ENCODE peak calls at places on chromosomes 6 and 20, in five cellular contexts. E is endothelial cell of umbilical vein, C is transverse colon, U is stomach, L is HL-60. N is an unnamed sample.

GRCh38 chr6:3194535-3195376 is 32.7 kb downstream of the TUBB2B start:
- DNase-seq in E (peak), C (no peak), U (no peak), L (no peak), N (no peak)

GRCh38 chr6:14706378-14706929 is 539.4 kb upstream of the JARID2 start:
- DNase-seq in E (no peak), C (peak), U (no peak), L (no peak), N (no peak)

GRCh38 chr20:856361-856775 is 22.9 kb downstream of the FAM110A start:
- DNase-seq in E (no peak), C (no peak), U (no peak), L (no peak), N (no peak)

GRCh38 chr6:44221961-44222335 is 1.4 kb upstream of the SLC29A1 start:
- DNase-seq in E (no peak), C (no peak), U (no peak), L (no peak), N (no peak)

GRCh38 chr6:89385156-89385667 is 26.9 kb downstream of the RRAGD start:
- DNase-seq in E (peak), C (no peak), U (no peak), L (no peak), N (no peak)

GRCh38 chr6:127914240-127914639 is 13.4 kb upstream of the THEMIS start:
- DNase-seq in E (no peak), C (no peak), U (no peak), L (no peak), N (no peak)

GRCh38 chr20:62876826-62877728 is 15.5 kb upstream of the TCFL5 start:
- DNase-seq in E (peak), C (peak), U (no peak), L (no peak), N (no peak)

GRCh38 chr6:134502614-134503541 is 185.0 kb upstream of the SGK1 start:
- DNase-seq in E (no peak), C (peak), U (peak), L (no peak), N (no peak)

GRCh38 chr20:44011251-44011940 is 96.7 kb downstream of the TOX2 start:
- DNase-seq in E (no peak), C (no peak), U (no peak), L (no peak), N (no peak)

GRCh38 chr6:135209803-135210202 is 28.7 kb downstream of the MYB start:
- DNase-seq in E (no peak), C (no peak), U (no peak), L (no peak), N (no peak)

GRCh38 chr20:50260480-50261221 is 70.0 kb downstream of the CEBPB start:
- DNase-seq in E (no peak), C (no peak), U (no peak), L (peak), N (no peak)

GRCh38 chr6:9405369-9405768 is 970.0 kb upstream of the SLC35B3 start:
- DNase-seq in E (no peak), C (no peak), U (no peak), L (no peak), N (no peak)

GRCh38 chr6:105282801-105283585 is 103.2 kb upstream of the POPDC3 start:
- DNase-seq in E (no peak), C (no peak), U (no peak), L (no peak), N (no peak)

GRCh38 chr6:84220809-84221409 is 6.5 kb downstream of the CEP162 start:
- DNase-seq in E (peak), C (no peak), U (no peak), L (no peak), N (no peak)

GRCh38 chr6:117546674-117547073 is 55.6 kb downstream of the GOPC start:
- DNase-seq in E (no peak), C (no peak), U (no peak), L (no peak), N (no peak)

GRCh38 chr6:134168580-134169223 is 116.3 kb upstream of the SLC2A12 start:
- DNase-seq in E (no peak), C (no peak), U (no peak), L (no peak), N (no peak)

GRCh38 chr20:4260102-4260501 is 244.7 kb upstream of the RNF24 start:
- DNase-seq in E (peak), C (no peak), U (no peak), L (no peak), N (no peak)
- TF ChIP-seq POLR2AphosphoS5 in E (no peak), C (no peak), U (no peak), L (no peak), N (no peak)

DNA sequence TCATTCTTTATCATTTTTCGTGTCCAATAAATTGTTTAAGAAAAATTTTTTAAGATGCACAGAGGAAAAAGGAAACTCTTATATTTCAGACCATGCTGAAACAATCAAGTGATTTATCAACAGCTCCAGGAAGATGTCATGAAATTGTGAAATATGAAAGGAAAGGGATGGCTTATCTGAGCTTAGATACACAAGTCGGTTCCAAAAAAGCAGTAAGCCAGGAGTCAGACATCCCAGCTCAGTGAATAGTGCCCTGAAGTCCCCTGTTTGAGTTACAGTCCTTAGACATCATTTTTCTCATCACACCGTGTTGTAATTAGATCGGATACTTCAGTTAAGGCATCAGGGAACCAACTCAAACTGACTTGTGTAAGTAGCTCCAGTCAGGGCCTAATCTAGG is 91.0 kb upstream of the SSTR4 start:
- DNase-seq in E (no peak), C (no peak), U (no peak), L (no peak), N (no peak)
- TF ChIP-seq POLR2AphosphoS5 in E (no peak), C (no peak), U (no peak), L (no peak), N (no peak)

GRCh38 chr20:23629017-23629541 is 8.7 kb downstream of the CST3 start:
- DNase-seq in E (peak), C (peak), U (peak), L (no peak), N (no peak)
- TF ChIP-seq POLR2AphosphoS5 in E (peak), C (peak), U (no peak), L (no peak), N (no peak)

DNA sequence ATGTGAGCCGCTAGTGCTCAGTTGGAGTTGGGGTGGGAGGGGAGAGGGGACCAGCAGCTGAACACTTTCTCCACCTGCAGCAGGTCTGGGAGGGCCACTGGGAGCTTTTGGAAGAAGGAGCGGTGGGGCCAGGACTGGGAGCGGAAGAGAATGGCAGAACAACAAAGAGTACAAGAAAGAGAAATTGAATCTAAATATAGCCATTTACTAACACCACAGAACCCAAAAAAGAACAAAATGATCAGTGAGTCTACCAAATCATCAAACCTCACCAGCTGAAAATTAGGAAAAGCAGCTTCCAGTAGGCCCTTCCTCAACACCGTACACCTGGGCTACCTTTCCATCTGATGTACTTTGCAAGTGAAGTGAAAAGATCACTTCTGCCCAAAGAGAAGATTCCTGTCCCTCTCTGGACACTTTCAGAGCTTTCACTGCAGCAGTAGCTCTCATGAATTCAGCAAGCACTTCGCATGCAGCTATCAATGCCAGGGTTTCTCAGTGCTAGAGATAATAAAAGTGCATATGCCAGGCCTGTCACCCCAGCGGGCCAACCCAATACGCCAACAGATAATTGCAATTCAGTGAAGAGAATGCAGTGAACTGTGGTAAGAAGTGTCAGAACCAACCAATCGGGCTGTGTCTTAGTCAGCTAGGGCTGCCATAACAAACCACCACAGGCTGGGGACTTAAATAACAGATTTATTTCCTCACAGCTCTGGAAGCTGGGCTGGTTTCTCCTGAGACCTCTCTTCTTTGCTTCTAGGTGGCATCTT is 590 bp downstream of the LY86 start:
- DNase-seq in E (no peak), C (no peak), U (no peak), L (no peak), N (no peak)
- TF ChIP-seq POLR2AphosphoS5 in E (no peak), C (no peak), U (no peak), L (no peak), N (no peak)

DNA sequence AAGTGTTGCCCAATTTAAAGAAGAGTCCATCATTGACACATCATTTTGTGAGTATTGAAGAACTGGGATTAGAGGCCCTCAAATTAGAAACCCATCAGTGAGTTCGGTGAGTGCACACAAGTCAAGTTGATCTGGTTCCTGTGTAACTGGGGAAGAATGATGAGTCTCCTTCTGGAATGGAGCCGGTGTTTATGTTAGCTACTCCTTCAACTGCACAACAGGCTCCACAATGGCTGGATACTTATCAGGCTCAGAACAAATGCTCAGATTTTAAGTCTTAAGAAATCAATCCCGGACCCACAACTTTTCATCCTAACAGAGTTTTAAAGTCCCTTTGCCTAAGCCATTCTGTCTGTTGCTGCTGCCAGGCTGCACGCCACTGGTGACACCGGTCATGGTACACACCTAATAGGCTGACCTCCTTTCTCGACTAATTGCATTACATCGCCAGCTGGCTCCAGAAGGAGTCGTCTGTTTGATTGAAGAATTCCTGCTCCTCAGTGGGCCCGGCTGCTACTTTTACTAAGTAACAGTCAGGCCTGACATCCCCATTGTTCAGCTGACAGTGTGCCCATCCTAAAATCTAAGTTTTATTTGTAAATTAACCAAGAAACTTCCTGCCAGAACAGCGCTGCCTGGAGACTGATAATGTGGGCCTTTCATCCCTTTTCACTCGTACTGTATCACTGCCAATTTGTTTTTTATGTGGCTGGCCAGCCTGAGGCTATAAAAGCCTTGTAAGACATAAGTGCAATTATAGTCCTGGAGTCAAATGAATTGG is 130.4 kb downstream of the INSM1 start:
- DNase-seq in E (no peak), C (no peak), U (peak), L (no peak), N (no peak)
- TF ChIP-seq POLR2AphosphoS5 in E (no peak), C (no peak), U (no peak), L (no peak), N (no peak)

GRCh38 chr6:1335367-1336037 is 23.6 kb downstream of the FOXQ1 start:
- DNase-seq in E (no peak), C (peak), U (peak), L (peak), N (peak)
- TF ChIP-seq POLR2AphosphoS5 in E (no peak), C (no peak), U (peak), L (no peak), N (no peak)